ENCODE peak calls at places on chromosomes 13 and 19, in six cellular contexts. One of them, this sample, is unnamed.

GRCh38 chr13:59111711-59112110 is 1052.0 kb downstream of the DIAPH3 start:
- DNase-seq in body of pancreas: no peak
- DNase-seq in heart left ventricle: no peak
- DNase-seq in transverse colon: no peak
- DNase-seq in breast epithelium: no peak
- DNase-seq in IMR-90: peak; percentile 86
- DNase-seq in this sample: no peak

GRCh38 chr19:8811315-8812172 is 20.6 kb downstream of the ZNF558 start:
- DNase-seq in body of pancreas: no peak
- DNase-seq in heart left ventricle: no peak
- DNase-seq in transverse colon: no peak
- DNase-seq in breast epithelium: no peak
- DNase-seq in IMR-90: peak; percentile 15
- DNase-seq in this sample: no peak

GRCh38 chr13:79662882-79663281 is 181.9 kb downstream of the NDFIP2 start:
- DNase-seq in body of pancreas: no peak
- DNase-seq in heart left ventricle: peak; percentile 33
- DNase-seq in transverse colon: peak; percentile 10
- DNase-seq in breast epithelium: no peak
- DNase-seq in IMR-90: no peak
- DNase-seq in this sample: no peak

GRCh38 chr19:15463865-15464371 is 426 bp downstream of the RASAL3 start:
- DNase-seq in body of pancreas: no peak
- DNase-seq in heart left ventricle: no peak
- DNase-seq in transverse colon: peak; percentile 64
- DNase-seq in breast epithelium: no peak
- DNase-seq in IMR-90: no peak
- DNase-seq in this sample: no peak

GRCh38 chr19:3365447-3366103 is 808 bp upstream of the NFIC start:
- DNase-seq in body of pancreas: peak; percentile 77
- DNase-seq in heart left ventricle: peak; percentile 82
- DNase-seq in transverse colon: peak; percentile 66
- DNase-seq in breast epithelium: peak; percentile 70
- DNase-seq in IMR-90: peak; percentile 66
- DNase-seq in this sample: peak; percentile 73

GRCh38 chr13:110339263-110339662 is 32.2 kb downstream of the COL4A2 start:
- DNase-seq in body of pancreas: no peak
- DNase-seq in heart left ventricle: no peak
- DNase-seq in transverse colon: no peak
- DNase-seq in breast epithelium: no peak
- DNase-seq in IMR-90: no peak
- DNase-seq in this sample: no peak

GRCh38 chr13:106182404-106182803 is 353.1 kb downstream of the EFNB2 start:
- DNase-seq in body of pancreas: no peak
- DNase-seq in heart left ventricle: no peak
- DNase-seq in transverse colon: no peak
- DNase-seq in breast epithelium: no peak
- DNase-seq in IMR-90: peak; percentile 92
- DNase-seq in this sample: peak; percentile 81

GRCh38 chr19:35037716-35038622 is 3.6 kb upstream of the HPN start:
- DNase-seq in body of pancreas: no peak
- DNase-seq in heart left ventricle: peak; percentile 55
- DNase-seq in transverse colon: no peak
- DNase-seq in breast epithelium: no peak
- DNase-seq in IMR-90: no peak
- DNase-seq in this sample: no peak

GRCh38 chr19:10740798-10741197 is 22.9 kb downstream of the DNM2 start:
- DNase-seq in body of pancreas: no peak
- DNase-seq in heart left ventricle: no peak
- DNase-seq in transverse colon: no peak
- DNase-seq in breast epithelium: no peak
- DNase-seq in IMR-90: no peak
- DNase-seq in this sample: no peak

GRCh38 chr19:45953676-45954075 is 20.0 kb downstream of the NOVA2 start:
- DNase-seq in body of pancreas: no peak
- DNase-seq in heart left ventricle: no peak
- DNase-seq in transverse colon: no peak
- DNase-seq in breast epithelium: no peak
- DNase-seq in IMR-90: no peak
- DNase-seq in this sample: no peak

GRCh38 chr13:57634829-57635165 is 3.3 kb downstream of the PCDH17 start:
- DNase-seq in body of pancreas: peak; percentile 20
- DNase-seq in heart left ventricle: peak; percentile 30
- DNase-seq in transverse colon: no peak
- DNase-seq in breast epithelium: peak; percentile 49
- DNase-seq in IMR-90: no peak
- DNase-seq in this sample: no peak

GRCh38 chr13:28478127-28478526 is 16.8 kb downstream of the FLT1 start:
- DNase-seq in body of pancreas: no peak
- DNase-seq in heart left ventricle: no peak
- DNase-seq in transverse colon: no peak
- DNase-seq in breast epithelium: no peak
- DNase-seq in IMR-90: peak; percentile 84
- DNase-seq in this sample: no peak

GRCh38 chr19:1027020-1027952 is 878 bp downstream of the CNN2 start:
- DNase-seq in body of pancreas: no peak
- DNase-seq in heart left ventricle: no peak
- DNase-seq in transverse colon: no peak
- DNase-seq in breast epithelium: no peak
- DNase-seq in IMR-90: no peak
- DNase-seq in this sample: no peak

GRCh38 chr13:112875627-112876026 is 93.4 kb upstream of the MCF2L start:
- DNase-seq in body of pancreas: no peak
- DNase-seq in heart left ventricle: no peak
- DNase-seq in transverse colon: no peak
- DNase-seq in breast epithelium: no peak
- DNase-seq in IMR-90: no peak
- DNase-seq in this sample: no peak

GRCh38 chr13:56861472-56861871 is 279.2 kb upstream of the PRR20A start:
- DNase-seq in body of pancreas: no peak
- DNase-seq in heart left ventricle: no peak
- DNase-seq in transverse colon: no peak
- DNase-seq in breast epithelium: no peak
- DNase-seq in IMR-90: no peak
- DNase-seq in this sample: no peak

GRCh38 chr19:48815870-48816501 is 5.2 kb upstream of the BCAT2 start:
- DNase-seq in body of pancreas: peak; percentile 80
- DNase-seq in heart left ventricle: no peak
- DNase-seq in transverse colon: no peak
- DNase-seq in breast epithelium: no peak
- DNase-seq in IMR-90: peak; percentile 43
- DNase-seq in this sample: no peak

GRCh38 chr13:42549555-42549941 is 24.4 kb upstream of the TNFSF11 start:
- DNase-seq in body of pancreas: no peak
- DNase-seq in heart left ventricle: no peak
- DNase-seq in transverse colon: no peak
- DNase-seq in breast epithelium: no peak
- DNase-seq in IMR-90: no peak
- DNase-seq in this sample: no peak

GRCh38 chr19:29811125-29812079 is at the start of gene CCNE1:
- DNase-seq in body of pancreas: peak; percentile 94
- DNase-seq in heart left ventricle: peak; percentile 96
- DNase-seq in transverse colon: peak; percentile 97
- DNase-seq in breast epithelium: peak; percentile 90
- DNase-seq in IMR-90: peak; percentile 74
- DNase-seq in this sample: peak; percentile 96

GRCh38 chr19:42068756-42069571 is 1.0 kb downstream of the GRIK5 start:
- DNase-seq in body of pancreas: no peak
- DNase-seq in heart left ventricle: no peak
- DNase-seq in transverse colon: no peak
- DNase-seq in breast epithelium: no peak
- DNase-seq in IMR-90: no peak
- DNase-seq in this sample: no peak

GRCh38 chr13:32253911-32254399 is 61.2 kb downstream of the ZAR1L start:
- DNase-seq in body of pancreas: peak; percentile 51
- DNase-seq in heart left ventricle: no peak
- DNase-seq in transverse colon: no peak
- DNase-seq in breast epithelium: no peak
- DNase-seq in IMR-90: no peak
- DNase-seq in this sample: no peak

GRCh38 chr13:85074543-85075313 is 724.5 kb downstream of the SLITRK6 start:
- DNase-seq in body of pancreas: no peak
- DNase-seq in heart left ventricle: no peak
- DNase-seq in transverse colon: no peak
- DNase-seq in breast epithelium: no peak
- DNase-seq in IMR-90: no peak
- DNase-seq in this sample: no peak

GRCh38 chr19:48487944-48488343 is 18.8 kb downstream of the CYTH2 start:
- DNase-seq in body of pancreas: peak; percentile 93
- DNase-seq in heart left ventricle: peak; percentile 82
- DNase-seq in transverse colon: peak; percentile 83
- DNase-seq in breast epithelium: peak; percentile 94
- DNase-seq in IMR-90: peak; percentile 70
- DNase-seq in this sample: peak; percentile 88

GRCh38 chr19:56105090-56105701 is 15.9 kb downstream of the ZNF787 start:
- DNase-seq in body of pancreas: peak; percentile 91
- DNase-seq in heart left ventricle: peak; percentile 77
- DNase-seq in transverse colon: peak; percentile 89
- DNase-seq in breast epithelium: peak; percentile 89
- DNase-seq in IMR-90: peak; percentile 33
- DNase-seq in this sample: peak; percentile 65

GRCh38 chr13:29457299-29457698 is 138.2 kb downstream of the SLC7A1 start:
- DNase-seq in body of pancreas: no peak
- DNase-seq in heart left ventricle: no peak
- DNase-seq in transverse colon: no peak
- DNase-seq in breast epithelium: no peak
- DNase-seq in IMR-90: peak; percentile 79
- DNase-seq in this sample: no peak

GRCh38 chr13:101149735-101150380 is 266.4 kb downstream of the NALCN start:
- DNase-seq in body of pancreas: no peak
- DNase-seq in heart left ventricle: no peak
- DNase-seq in transverse colon: no peak
- DNase-seq in breast epithelium: no peak
- DNase-seq in IMR-90: peak; percentile 66
- DNase-seq in this sample: peak; percentile 36

GRCh38 chr19:19366691-19367396 is 38.6 kb upstream of the GATAD2A start:
- DNase-seq in body of pancreas: peak; percentile 82
- DNase-seq in heart left ventricle: peak; percentile 69
- DNase-seq in transverse colon: peak; percentile 86
- DNase-seq in breast epithelium: peak; percentile 77
- DNase-seq in IMR-90: peak; percentile 64
- DNase-seq in this sample: peak; percentile 50
- TF ChIP-seq POLR2A in body of pancreas: no peak
- TF ChIP-seq POLR2A in heart left ventricle: no peak
- TF ChIP-seq POLR2A in transverse colon: no peak
- TF ChIP-seq POLR2A in breast epithelium: no peak
- TF ChIP-seq POLR2A in IMR-90: no peak
- TF ChIP-seq POLR2A in this sample: no peak

GRCh38 chr19:50430888-50431342 is 1.8 kb upstream of the MYBPC2 start:
- DNase-seq in body of pancreas: no peak
- DNase-seq in heart left ventricle: no peak
- DNase-seq in transverse colon: no peak
- DNase-seq in breast epithelium: no peak
- DNase-seq in IMR-90: no peak
- DNase-seq in this sample: no peak

GRCh38 chr19:50428768-50429463 is 3.8 kb upstream of the MYBPC2 start:
- DNase-seq in body of pancreas: no peak
- DNase-seq in heart left ventricle: no peak
- DNase-seq in transverse colon: no peak
- DNase-seq in breast epithelium: no peak
- DNase-seq in IMR-90: no peak
- DNase-seq in this sample: no peak

GRCh38 chr19:50425581-50425980 is 6.8 kb downstream of the SPIB start:
- DNase-seq in body of pancreas: no peak
- DNase-seq in heart left ventricle: no peak
- DNase-seq in transverse colon: no peak
- DNase-seq in breast epithelium: no peak
- DNase-seq in IMR-90: no peak
- DNase-seq in this sample: no peak

GRCh38 chr19:50427318-50427925 is 5.3 kb upstream of the MYBPC2 start:
- DNase-seq in body of pancreas: no peak
- DNase-seq in heart left ventricle: no peak
- DNase-seq in transverse colon: no peak
- DNase-seq in breast epithelium: no peak
- DNase-seq in IMR-90: no peak
- DNase-seq in this sample: no peak

GRCh38 chr19:50427997-50428425 is 4.7 kb upstream of the MYBPC2 start:
- DNase-seq in body of pancreas: peak; percentile 81
- DNase-seq in heart left ventricle: peak; percentile 90
- DNase-seq in transverse colon: peak; percentile 81
- DNase-seq in breast epithelium: peak; percentile 89
- DNase-seq in IMR-90: peak; percentile 69
- DNase-seq in this sample: no peak
- TF ChIP-seq POLR2A in body of pancreas: no peak
- TF ChIP-seq POLR2A in heart left ventricle: no peak
- TF ChIP-seq POLR2A in transverse colon: no peak
- TF ChIP-seq POLR2A in breast epithelium: no peak
- TF ChIP-seq POLR2A in IMR-90: no peak
- TF ChIP-seq POLR2A in this sample: no peak

DNA sequence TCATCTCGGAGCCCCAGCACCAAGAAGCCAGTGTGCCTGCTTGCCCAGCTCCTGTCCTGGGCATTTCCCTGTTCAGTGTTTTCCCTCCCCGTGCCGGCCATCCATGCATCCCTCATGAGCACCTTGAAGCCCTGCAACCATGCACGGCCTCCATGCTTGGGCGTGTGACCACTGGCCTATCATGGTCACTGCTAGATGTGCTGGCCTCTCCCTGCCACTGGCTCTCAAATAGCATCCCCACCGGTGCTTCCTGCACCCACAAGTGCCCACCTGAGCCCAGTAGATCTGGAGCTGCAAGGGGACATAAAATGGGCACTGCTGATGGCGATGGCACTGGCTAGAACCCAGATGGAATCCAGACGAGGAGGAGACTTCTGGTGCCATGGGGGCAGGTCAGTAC is 126.0 kb downstream of the TUBA3C start:
- DNase-seq in body of pancreas: no peak
- DNase-seq in heart left ventricle: no peak
- DNase-seq in transverse colon: no peak
- DNase-seq in breast epithelium: no peak
- DNase-seq in IMR-90: no peak
- DNase-seq in this sample: no peak
- TF ChIP-seq POLR2A in body of pancreas: no peak
- TF ChIP-seq POLR2A in heart left ventricle: no peak
- TF ChIP-seq POLR2A in transverse colon: no peak
- TF ChIP-seq POLR2A in breast epithelium: no peak
- TF ChIP-seq POLR2A in IMR-90: no peak
- TF ChIP-seq POLR2A in this sample: no peak

DNA sequence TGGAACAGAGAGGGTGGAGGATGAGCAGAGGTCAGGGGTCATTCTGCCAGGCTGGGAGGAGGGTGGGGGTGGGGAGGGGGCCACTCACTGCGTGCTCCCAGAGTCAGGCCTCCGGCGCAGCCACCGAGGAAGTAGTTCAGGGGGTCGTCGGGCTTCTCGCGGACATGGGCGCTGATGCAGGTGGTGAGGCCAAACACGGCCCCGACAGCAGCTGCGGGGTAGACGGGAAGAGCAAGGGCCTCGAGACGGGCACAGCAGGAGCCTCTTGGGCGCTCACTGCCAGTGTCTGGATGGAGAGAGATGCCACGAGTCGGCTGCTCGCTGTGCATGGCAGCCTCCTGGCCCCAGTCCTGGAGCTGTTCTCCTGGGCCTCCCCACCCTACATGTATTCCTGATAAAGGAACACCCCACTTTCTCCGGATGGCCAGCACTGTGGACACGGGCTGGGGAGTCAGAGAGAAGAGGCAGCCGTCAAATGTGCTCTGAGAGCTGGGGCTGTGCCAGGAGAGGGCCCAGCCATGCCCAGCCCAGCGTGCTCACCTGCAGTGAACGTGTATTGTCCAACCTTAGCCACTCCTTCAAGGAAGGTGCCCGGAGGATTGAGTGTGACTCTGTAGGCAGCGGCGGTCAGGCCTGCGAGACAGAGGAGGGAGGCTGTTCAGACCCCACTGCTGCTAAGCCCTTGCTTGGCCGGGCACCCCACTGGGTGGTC is 7.1 kb downstream of the NDUFA11 start:
- DNase-seq in body of pancreas: no peak
- DNase-seq in heart left ventricle: no peak
- DNase-seq in transverse colon: no peak
- DNase-seq in breast epithelium: no peak
- DNase-seq in IMR-90: no peak
- DNase-seq in this sample: no peak
- TF ChIP-seq POLR2A in body of pancreas: no peak
- TF ChIP-seq POLR2A in heart left ventricle: no peak
- TF ChIP-seq POLR2A in transverse colon: no peak
- TF ChIP-seq POLR2A in breast epithelium: no peak
- TF ChIP-seq POLR2A in IMR-90: no peak
- TF ChIP-seq POLR2A in this sample: no peak